ENCODE peak calls at places on chromosomes 6 and 20, in four cellular contexts. X is choroid plexus epithelial cell, Q is ovary, T is colonic mucosa. E is an unnamed sample.

GRCh38 chr6:97639702-97640101 is 356.7 kb upstream of the MMS22L start:
- DNase-seq in X (no peak), Q (no peak), T (no peak), E (no peak)

GRCh38 chr6:54717849-54718455 is 128.6 kb upstream of the FAM83B start:
- DNase-seq in X (peak; percentile 72), Q (no peak), T (peak; percentile 94), E (peak; percentile 36)

GRCh38 chr20:34522969-34523871 is 7.0 kb downstream of the DYNLRB1 start:
- DNase-seq in X (peak; percentile 79), Q (peak; percentile 59), T (peak; percentile 65), E (no peak)

GRCh38 chr6:107578642-107579332 is 88.9 kb downstream of the SOBP start:
- DNase-seq in X (no peak), Q (no peak), T (no peak), E (no peak)

GRCh38 chr6:53361549-53362031 is 12.8 kb upstream of the ELOVL5 start:
- DNase-seq in X (no peak), Q (no peak), T (no peak), E (no peak)

GRCh38 chr6:43095939-43096338 is 19.8 kb downstream of the PTK7 start:
- DNase-seq in X (no peak), Q (no peak), T (no peak), E (no peak)

GRCh38 chr20:43243672-43244269 is 54.1 kb upstream of the PTPRT start:
- DNase-seq in X (no peak), Q (no peak), T (no peak), E (no peak)

GRCh38 chr20:36569847-36570429 is 3.5 kb upstream of the TGIF2 start:
- DNase-seq in X (peak; percentile 48), Q (no peak), T (no peak), E (no peak)

GRCh38 chr6:12602342-12602741 is 114.2 kb upstream of the PHACTR1 start:
- DNase-seq in X (no peak), Q (no peak), T (no peak), E (no peak)

GRCh38 chr6:170034294-170034693 is 256.6 kb downstream of the DLL1 start:
- DNase-seq in X (no peak), Q (peak; percentile 12), T (no peak), E (no peak)

GRCh38 chr20:50717974-50718761 is 13.2 kb upstream of the PARD6B start:
- DNase-seq in X (peak; percentile 62), Q (no peak), T (no peak), E (no peak)

GRCh38 chr20:50720582-50720981 is 10.8 kb upstream of the PARD6B start:
- DNase-seq in X (no peak), Q (no peak), T (no peak), E (no peak)

GRCh38 chr20:50717312-50717711 is 14.1 kb upstream of the PARD6B start:
- DNase-seq in X (no peak), Q (no peak), T (no peak), E (no peak)

GRCh38 chr20:50721881-50722281 is 9.5 kb upstream of the PARD6B start:
- DNase-seq in X (peak; percentile 60), Q (no peak), T (no peak), E (no peak)

DNA sequence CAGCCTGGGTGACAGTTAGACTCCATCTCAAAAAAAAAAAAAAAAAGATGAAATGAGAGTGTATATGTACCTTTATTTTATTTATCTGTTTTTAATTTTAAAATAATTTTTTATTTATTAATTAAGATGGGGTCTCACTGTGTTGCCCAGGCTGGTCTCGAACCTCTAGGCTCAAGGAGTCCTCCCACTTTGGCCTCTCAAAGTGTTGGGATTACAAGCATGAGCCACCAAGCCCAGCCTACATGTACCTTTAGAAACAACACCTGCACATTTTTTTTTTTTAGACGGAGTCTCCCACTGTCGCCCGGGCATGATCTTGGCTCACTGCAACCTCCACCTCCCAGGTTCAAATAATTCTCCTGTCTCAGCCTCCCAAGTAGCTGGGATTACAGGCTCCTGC is 12.1 kb upstream of the PARD6B start:
- DNase-seq in X (no peak), Q (no peak), T (no peak), E (no peak)
- H3K4me3 ChIP-seq in X (no peak overlapping the region), Q (no peak overlapping the region), T (no peak overlapping the region), E (no peak overlapping the region)

DNA sequence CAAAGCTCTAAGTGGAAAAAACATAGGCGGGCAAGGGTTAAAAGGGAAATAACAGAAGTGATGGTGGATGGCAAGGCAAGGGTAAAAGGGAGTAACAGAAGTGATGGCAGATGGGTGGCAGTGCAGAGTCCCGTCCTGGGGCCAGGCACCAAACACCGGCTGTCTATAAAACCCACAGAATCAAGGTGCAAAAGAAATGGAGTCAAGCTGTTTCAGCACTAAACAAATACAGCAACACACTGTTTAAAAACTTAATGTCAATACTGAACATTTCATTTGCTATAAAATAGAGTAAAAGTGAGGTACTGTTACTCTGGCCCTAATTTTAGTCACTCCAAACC is 87.6 kb downstream of the MAN1A1 start:
- DNase-seq in X (no peak), Q (no peak), T (no peak), E (no peak)
- TF ChIP-seq CTCF in X (no peak), Q (no peak), T (no peak), E (no peak)

GRCh38 chr6:75935473-75935793 is 137.0 kb downstream of the IMPG1 start:
- DNase-seq in X (no peak), Q (no peak), T (no peak), E (no peak)

GRCh38 chr6:75936682-75937081 is 135.8 kb downstream of the IMPG1 start:
- DNase-seq in X (no peak), Q (no peak), T (no peak), E (no peak)

GRCh38 chr6:75933387-75933975 is 139.0 kb downstream of the IMPG1 start:
- DNase-seq in X (no peak), Q (no peak), T (no peak), E (no peak)

GRCh38 chr6:75932067-75932466 is 140.4 kb downstream of the IMPG1 start:
- DNase-seq in X (peak; percentile 53), Q (no peak), T (no peak), E (no peak)

DNA sequence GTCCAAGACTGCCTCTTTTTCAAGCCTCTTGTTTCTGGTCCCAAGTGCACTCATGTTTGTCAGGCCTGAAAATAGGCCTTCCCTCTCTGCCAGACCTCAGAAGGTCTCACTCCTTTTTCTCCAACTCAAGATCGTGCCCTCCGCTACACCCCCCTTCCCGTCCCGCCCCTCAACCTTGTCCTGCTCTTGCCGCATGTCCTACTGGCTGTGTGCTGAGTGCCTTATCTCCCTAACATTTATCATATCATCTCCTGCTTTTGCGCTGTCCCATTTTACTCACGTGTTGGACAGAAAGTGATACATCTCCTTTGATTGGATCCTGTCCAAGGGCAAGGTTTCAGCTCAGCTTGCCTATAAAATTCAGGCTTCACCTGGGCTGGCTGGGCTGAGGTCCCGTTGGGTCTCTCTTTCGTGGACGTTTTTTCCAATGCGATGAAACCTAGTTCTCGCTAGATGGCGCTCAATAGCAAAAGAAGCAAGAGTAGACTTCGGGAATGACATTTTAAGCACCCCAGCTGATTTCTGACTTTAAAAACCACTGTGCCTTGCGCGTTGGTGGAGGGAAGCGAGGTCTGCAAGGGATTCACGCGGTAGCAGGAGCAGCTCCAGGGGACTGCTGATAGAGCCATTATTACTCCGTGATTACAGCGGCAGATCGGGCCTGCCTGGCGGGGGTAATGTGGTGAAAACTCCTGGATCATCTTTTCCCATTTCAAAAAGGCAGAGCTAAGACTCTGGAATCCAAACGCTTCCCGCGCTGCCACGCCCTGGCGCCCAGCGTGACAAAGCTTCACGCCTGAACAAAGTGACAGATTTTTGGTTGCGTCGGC is 137.6 kb downstream of the IMPG1 start:
- DNase-seq in X (peak; percentile 88), Q (peak; percentile 36), T (peak; percentile 37), E (peak; percentile 65)
- H3K4me3 ChIP-seq in X (peak overlapping the region; percentile 56), Q (peak overlapping the region; percentile 26), T (peak overlapping the region; percentile 32), E (peak overlapping the region; percentile 34)

GRCh38 chr6:159726918-159727716 is at the start of gene WTAP:
- DNase-seq in X (peak; percentile 98), Q (peak; percentile 98), T (peak; percentile 97), E (peak; percentile 79)
- TF ChIP-seq CTCF in X (no peak), Q (no peak), T (no peak), E (no peak)

GRCh38 chr6:26743941-26744699 is 84.6 kb upstream of the ZNF322 start:
- DNase-seq in X (no peak), Q (no peak), T (no peak), E (no peak)
- H3K4me3 ChIP-seq in X (peak overlapping the region; percentile 22), Q (no peak overlapping the region), T (no peak overlapping the region), E (peak overlapping the region; percentile 45)

E was measured in HFF-Myc.